ENCODE peak calls at places on chromosomes 7 and 10, in ten cellular contexts. One of them, this sample, is unnamed.

GRCh38 chr10:17409170-17409733 is 45.1 kb downstream of the ST8SIA6 start:
- DNase-seq in NCI-H345: no peak
- DNase-seq in COLO829: no peak
- DNase-seq in anterior cingulate cortex: no peak
- DNase-seq in RCC 7860: peak
- DNase-seq in mesendoderm: peak
- DNase-seq in GF-D8: no peak
- DNase-seq in EL: peak
- DNase-seq in H1: no peak
- DNase-seq in stimulated activated CD8-positive, alpha-beta memory T cell treated with anti-CD3 and anti-CD28 coated beads, Interleukin-15, amount 100 ng/mL, for 4 hours: no peak
- DNase-seq in this sample: peak

GRCh38 chr7:116087984-116088383 is 57.4 kb upstream of the TFEC start:
- DNase-seq in NCI-H345: no peak
- DNase-seq in COLO829: no peak
- DNase-seq in anterior cingulate cortex: no peak
- DNase-seq in RCC 7860: no peak
- DNase-seq in mesendoderm: peak
- DNase-seq in GF-D8: no peak
- DNase-seq in EL: no peak
- DNase-seq in H1: no peak
- DNase-seq in stimulated activated CD8-positive, alpha-beta memory T cell treated with anti-CD3 and anti-CD28 coated beads, Interleukin-15, amount 100 ng/mL, for 4 hours: no peak
- DNase-seq in this sample: no peak

GRCh38 chr7:151849008-151849878 is 27.7 kb downstream of the PRKAG2 start:
- DNase-seq in NCI-H345: no peak
- DNase-seq in COLO829: no peak
- DNase-seq in anterior cingulate cortex: no peak
- DNase-seq in RCC 7860: no peak
- DNase-seq in mesendoderm: no peak
- DNase-seq in GF-D8: no peak
- DNase-seq in EL: no peak
- DNase-seq in H1: no peak
- DNase-seq in stimulated activated CD8-positive, alpha-beta memory T cell treated with anti-CD3 and anti-CD28 coated beads, Interleukin-15, amount 100 ng/mL, for 4 hours: no peak
- DNase-seq in this sample: no peak

GRCh38 chr7:95012001-95012400 is 104.6 kb downstream of the PPP1R9A start:
- DNase-seq in NCI-H345: no peak
- DNase-seq in COLO829: no peak
- DNase-seq in anterior cingulate cortex: no peak
- DNase-seq in RCC 7860: peak
- DNase-seq in mesendoderm: no peak
- DNase-seq in GF-D8: no peak
- DNase-seq in EL: peak
- DNase-seq in H1: no peak
- DNase-seq in stimulated activated CD8-positive, alpha-beta memory T cell treated with anti-CD3 and anti-CD28 coated beads, Interleukin-15, amount 100 ng/mL, for 4 hours: no peak
- DNase-seq in this sample: no peak

GRCh38 chr10:107487284-107487683 is 322.8 kb upstream of the SORCS1 start:
- DNase-seq in NCI-H345: no peak
- DNase-seq in COLO829: no peak
- DNase-seq in anterior cingulate cortex: no peak
- DNase-seq in RCC 7860: no peak
- DNase-seq in mesendoderm: no peak
- DNase-seq in GF-D8: no peak
- DNase-seq in EL: no peak
- DNase-seq in H1: no peak
- DNase-seq in stimulated activated CD8-positive, alpha-beta memory T cell treated with anti-CD3 and anti-CD28 coated beads, Interleukin-15, amount 100 ng/mL, for 4 hours: no peak
- DNase-seq in this sample: no peak

GRCh38 chr10:35946556-35946955 is 304.5 kb upstream of the FZD8 start:
- DNase-seq in NCI-H345: no peak
- DNase-seq in COLO829: no peak
- DNase-seq in anterior cingulate cortex: no peak
- DNase-seq in RCC 7860: no peak
- DNase-seq in mesendoderm: no peak
- DNase-seq in GF-D8: no peak
- DNase-seq in EL: no peak
- DNase-seq in H1: no peak
- DNase-seq in stimulated activated CD8-positive, alpha-beta memory T cell treated with anti-CD3 and anti-CD28 coated beads, Interleukin-15, amount 100 ng/mL, for 4 hours: no peak
- DNase-seq in this sample: no peak

GRCh38 chr7:10473569-10473968 is 500.1 kb upstream of the PHF14 start:
- DNase-seq in NCI-H345: no peak
- DNase-seq in COLO829: no peak
- DNase-seq in anterior cingulate cortex: no peak
- DNase-seq in RCC 7860: no peak
- DNase-seq in mesendoderm: no peak
- DNase-seq in GF-D8: no peak
- DNase-seq in EL: no peak
- DNase-seq in H1: no peak
- DNase-seq in stimulated activated CD8-positive, alpha-beta memory T cell treated with anti-CD3 and anti-CD28 coated beads, Interleukin-15, amount 100 ng/mL, for 4 hours: no peak
- DNase-seq in this sample: no peak

GRCh38 chr7:58316-58715 is 134.1 kb upstream of the FAM20C start:
- DNase-seq in NCI-H345: no peak
- DNase-seq in COLO829: no peak
- DNase-seq in anterior cingulate cortex: no peak
- DNase-seq in RCC 7860: no peak
- DNase-seq in mesendoderm: no peak
- DNase-seq in GF-D8: no peak
- DNase-seq in EL: no peak
- DNase-seq in H1: no peak
- DNase-seq in stimulated activated CD8-positive, alpha-beta memory T cell treated with anti-CD3 and anti-CD28 coated beads, Interleukin-15, amount 100 ng/mL, for 4 hours: no peak
- DNase-seq in this sample: no peak